ENCODE peak calls at places on chromosomes 6 and 20, in nine cellular contexts. One of them, this sample, is unnamed.

GRCh38 chr6:166922937-166923336 is 33.4 kb downstream of the RNASET2 start:
- DNase-seq in uterus: no peak
- DNase-seq in tibial nerve: no peak
- DNase-seq in adrenal gland: no peak
- DNase-seq in esophagus muscularis mucosa: no peak
- DNase-seq in heart left ventricle: no peak
- DNase-seq in suprapubic skin: no peak
- DNase-seq in HCT116: no peak
- DNase-seq in IMR-90: no peak
- DNase-seq in this sample: no peak

GRCh38 chr20:38315290-38315966 is 11.5 kb downstream of the BPI start:
- DNase-seq in uterus: no peak
- DNase-seq in tibial nerve: no peak
- DNase-seq in adrenal gland: no peak
- DNase-seq in esophagus muscularis mucosa: no peak
- DNase-seq in heart left ventricle: no peak
- DNase-seq in suprapubic skin: no peak
- DNase-seq in HCT116: no peak
- DNase-seq in IMR-90: peak
- DNase-seq in this sample: no peak

GRCh38 chr6:167957626-167958025 is 39.8 kb upstream of the KIF25 start:
- DNase-seq in uterus: no peak
- DNase-seq in tibial nerve: no peak
- DNase-seq in adrenal gland: no peak
- DNase-seq in esophagus muscularis mucosa: no peak
- DNase-seq in heart left ventricle: no peak
- DNase-seq in suprapubic skin: no peak
- DNase-seq in HCT116: peak
- DNase-seq in IMR-90: no peak
- DNase-seq in this sample: no peak

GRCh38 chr6:39313526-39314272 is 520 bp downstream of the KCNK17 start:
- DNase-seq in uterus: no peak
- DNase-seq in tibial nerve: no peak
- DNase-seq in adrenal gland: no peak
- DNase-seq in esophagus muscularis mucosa: no peak
- DNase-seq in heart left ventricle: no peak
- DNase-seq in suprapubic skin: no peak
- DNase-seq in HCT116: no peak
- DNase-seq in IMR-90: no peak
- DNase-seq in this sample: no peak

GRCh38 chr20:24049081-24049480 is 60.5 kb upstream of the GGTLC1 start:
- DNase-seq in uterus: no peak
- DNase-seq in tibial nerve: no peak
- DNase-seq in adrenal gland: no peak
- DNase-seq in esophagus muscularis mucosa: no peak
- DNase-seq in heart left ventricle: no peak
- DNase-seq in suprapubic skin: no peak
- DNase-seq in HCT116: no peak
- DNase-seq in IMR-90: no peak
- DNase-seq in this sample: no peak

GRCh38 chr20:60054716-60055371 is 96.6 kb downstream of the CDH26 start:
- DNase-seq in uterus: no peak
- DNase-seq in tibial nerve: no peak
- DNase-seq in adrenal gland: no peak
- DNase-seq in esophagus muscularis mucosa: no peak
- DNase-seq in heart left ventricle: no peak
- DNase-seq in suprapubic skin: no peak
- DNase-seq in HCT116: no peak
- DNase-seq in IMR-90: no peak
- DNase-seq in this sample: no peak

GRCh38 chr20:11520596-11520995 is 397.1 kb upstream of the BTBD3 start:
- DNase-seq in uterus: no peak
- DNase-seq in tibial nerve: no peak
- DNase-seq in adrenal gland: no peak
- DNase-seq in esophagus muscularis mucosa: no peak
- DNase-seq in heart left ventricle: no peak
- DNase-seq in suprapubic skin: no peak
- DNase-seq in HCT116: no peak
- DNase-seq in IMR-90: no peak
- DNase-seq in this sample: no peak

GRCh38 chr6:4958624-4959023 is 45.2 kb downstream of the RPP40 start:
- DNase-seq in uterus: no peak
- DNase-seq in tibial nerve: no peak
- DNase-seq in adrenal gland: no peak
- DNase-seq in esophagus muscularis mucosa: no peak
- DNase-seq in heart left ventricle: no peak
- DNase-seq in suprapubic skin: no peak
- DNase-seq in HCT116: no peak
- DNase-seq in IMR-90: no peak
- DNase-seq in this sample: no peak

GRCh38 chr6:98416027-98416426 is 418.3 kb upstream of the POU3F2 start:
- DNase-seq in uterus: no peak
- DNase-seq in tibial nerve: no peak
- DNase-seq in adrenal gland: no peak
- DNase-seq in esophagus muscularis mucosa: no peak
- DNase-seq in heart left ventricle: no peak
- DNase-seq in suprapubic skin: no peak
- DNase-seq in HCT116: no peak
- DNase-seq in IMR-90: no peak
- DNase-seq in this sample: no peak

GRCh38 chr6:16903470-16903869 is 142.2 kb upstream of the ATXN1 start:
- DNase-seq in uterus: no peak
- DNase-seq in tibial nerve: no peak
- DNase-seq in adrenal gland: no peak
- DNase-seq in esophagus muscularis mucosa: no peak
- DNase-seq in heart left ventricle: no peak
- DNase-seq in suprapubic skin: no peak
- DNase-seq in HCT116: no peak
- DNase-seq in IMR-90: peak
- DNase-seq in this sample: no peak

GRCh38 chr6:139778688-139779087 is 404.2 kb upstream of the CITED2 start:
- DNase-seq in uterus: no peak
- DNase-seq in tibial nerve: no peak
- DNase-seq in adrenal gland: no peak
- DNase-seq in esophagus muscularis mucosa: no peak
- DNase-seq in heart left ventricle: peak
- DNase-seq in suprapubic skin: no peak
- DNase-seq in HCT116: no peak
- DNase-seq in IMR-90: peak
- DNase-seq in this sample: no peak

GRCh38 chr6:14880717-14881116 is 365.2 kb upstream of the JARID2 start:
- DNase-seq in uterus: no peak
- DNase-seq in tibial nerve: no peak
- DNase-seq in adrenal gland: no peak
- DNase-seq in esophagus muscularis mucosa: no peak
- DNase-seq in heart left ventricle: no peak
- DNase-seq in suprapubic skin: no peak
- DNase-seq in HCT116: no peak
- DNase-seq in IMR-90: no peak
- DNase-seq in this sample: no peak

GRCh38 chr20:57389695-57390603 is 1.2 kb upstream of the RBM38 start:
- DNase-seq in uterus: no peak
- DNase-seq in tibial nerve: no peak
- DNase-seq in adrenal gland: peak
- DNase-seq in esophagus muscularis mucosa: no peak
- DNase-seq in heart left ventricle: peak
- DNase-seq in suprapubic skin: peak
- DNase-seq in HCT116: no peak
- DNase-seq in IMR-90: no peak
- DNase-seq in this sample: no peak

GRCh38 chr20:13857304-13857703 is 72.5 kb downstream of the NDUFAF5 start:
- DNase-seq in uterus: no peak
- DNase-seq in tibial nerve: no peak
- DNase-seq in adrenal gland: peak
- DNase-seq in esophagus muscularis mucosa: no peak
- DNase-seq in heart left ventricle: peak
- DNase-seq in suprapubic skin: no peak
- DNase-seq in HCT116: no peak
- DNase-seq in IMR-90: no peak
- DNase-seq in this sample: no peak

GRCh38 chr6:50720623-50721022 is 7.3 kb downstream of the TFAP2D start:
- DNase-seq in uterus: no peak
- DNase-seq in tibial nerve: no peak
- DNase-seq in adrenal gland: no peak
- DNase-seq in esophagus muscularis mucosa: no peak
- DNase-seq in heart left ventricle: no peak
- DNase-seq in suprapubic skin: no peak
- DNase-seq in HCT116: no peak
- DNase-seq in IMR-90: no peak
- DNase-seq in this sample: no peak

GRCh38 chr6:111732390-111732789 is 126.7 kb upstream of the TRAF3IP2 start:
- DNase-seq in uterus: no peak
- DNase-seq in tibial nerve: no peak
- DNase-seq in adrenal gland: no peak
- DNase-seq in esophagus muscularis mucosa: no peak
- DNase-seq in heart left ventricle: no peak
- DNase-seq in suprapubic skin: no peak
- DNase-seq in HCT116: no peak
- DNase-seq in IMR-90: no peak
- DNase-seq in this sample: no peak

GRCh38 chr20:47196091-47197081 is 160.1 kb downstream of the ZMYND8 start:
- DNase-seq in uterus: peak
- DNase-seq in tibial nerve: peak
- DNase-seq in adrenal gland: peak
- DNase-seq in esophagus muscularis mucosa: peak
- DNase-seq in heart left ventricle: peak
- DNase-seq in suprapubic skin: peak
- DNase-seq in HCT116: peak
- DNase-seq in IMR-90: peak
- DNase-seq in this sample: peak

GRCh38 chr20:37254114-37254878 is 7.3 kb downstream of the GHRH start:
- DNase-seq in uterus: no peak
- DNase-seq in tibial nerve: no peak
- DNase-seq in adrenal gland: no peak
- DNase-seq in esophagus muscularis mucosa: no peak
- DNase-seq in heart left ventricle: no peak
- DNase-seq in suprapubic skin: no peak
- DNase-seq in HCT116: no peak
- DNase-seq in IMR-90: no peak
- DNase-seq in this sample: no peak

GRCh38 chr6:135180458-135181332 is at the start of gene MYB:
- DNase-seq in uterus: no peak
- DNase-seq in tibial nerve: no peak
- DNase-seq in adrenal gland: peak
- DNase-seq in esophagus muscularis mucosa: no peak
- DNase-seq in heart left ventricle: peak
- DNase-seq in suprapubic skin: peak
- DNase-seq in HCT116: no peak
- DNase-seq in IMR-90: peak
- DNase-seq in this sample: peak

GRCh38 chr20:49290608-49291191 is 12.8 kb upstream of the ZNFX1 start:
- DNase-seq in uterus: no peak
- DNase-seq in tibial nerve: no peak
- DNase-seq in adrenal gland: no peak
- DNase-seq in esophagus muscularis mucosa: no peak
- DNase-seq in heart left ventricle: no peak
- DNase-seq in suprapubic skin: no peak
- DNase-seq in HCT116: no peak
- DNase-seq in IMR-90: no peak
- DNase-seq in this sample: no peak
- TF ChIP-seq POLR2A in uterus: no peak
- TF ChIP-seq POLR2A in tibial nerve: no peak
- TF ChIP-seq POLR2A in adrenal gland: no peak
- TF ChIP-seq POLR2A in esophagus muscularis mucosa: no peak
- TF ChIP-seq POLR2A in heart left ventricle: no peak
- TF ChIP-seq POLR2A in suprapubic skin: no peak
- TF ChIP-seq POLR2A in HCT116: no peak
- TF ChIP-seq POLR2A in IMR-90: no peak
- TF ChIP-seq POLR2A in this sample: no peak

GRCh38 chr6:22025468-22026159 is 271.2 kb downstream of the PRL start:
- DNase-seq in uterus: peak
- DNase-seq in tibial nerve: no peak
- DNase-seq in adrenal gland: peak
- DNase-seq in esophagus muscularis mucosa: peak
- DNase-seq in heart left ventricle: no peak
- DNase-seq in suprapubic skin: no peak
- DNase-seq in HCT116: no peak
- DNase-seq in IMR-90: peak
- DNase-seq in this sample: no peak
- TF ChIP-seq POLR2A in uterus: no peak
- TF ChIP-seq POLR2A in tibial nerve: no peak
- TF ChIP-seq POLR2A in adrenal gland: no peak
- TF ChIP-seq POLR2A in esophagus muscularis mucosa: no peak
- TF ChIP-seq POLR2A in heart left ventricle: no peak
- TF ChIP-seq POLR2A in suprapubic skin: no peak
- TF ChIP-seq POLR2A in HCT116: no peak
- TF ChIP-seq POLR2A in IMR-90: no peak
- TF ChIP-seq POLR2A in this sample: no peak

DNA sequence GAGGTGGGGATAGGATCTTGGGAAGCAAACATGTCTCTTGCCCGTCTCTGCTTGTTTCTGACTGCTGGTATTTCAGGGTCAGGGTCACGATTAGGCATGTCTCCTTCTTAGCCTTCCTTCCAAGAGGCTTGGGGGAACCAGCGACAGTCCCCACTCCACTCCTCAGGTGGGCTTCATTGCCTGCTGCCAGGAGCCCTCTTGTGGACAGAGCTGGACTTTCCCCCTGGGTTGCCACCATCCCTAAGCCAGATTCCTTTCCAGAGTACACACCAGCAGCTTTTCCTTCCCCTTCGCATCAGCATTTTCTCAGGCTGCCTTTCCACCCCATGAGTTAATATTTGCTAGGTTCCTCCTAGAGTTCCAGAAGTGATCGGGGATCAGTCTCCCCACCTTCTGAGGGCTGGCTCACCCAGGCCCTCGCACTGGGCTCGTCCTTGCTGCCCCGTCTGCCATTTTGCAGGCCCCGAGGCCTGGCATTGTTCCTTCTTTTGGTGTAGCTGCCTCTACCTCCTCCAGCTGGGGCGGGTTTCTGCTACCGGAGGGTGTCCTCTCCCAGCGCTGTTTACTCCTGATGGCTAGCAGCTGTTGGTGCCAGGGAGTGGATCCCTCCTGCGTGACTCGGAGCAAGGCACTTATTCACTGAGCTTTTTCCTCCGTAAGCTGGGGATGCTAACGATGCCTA is 8.8 kb upstream of the C20orf144 start:
- DNase-seq in uterus: peak
- DNase-seq in tibial nerve: no peak
- DNase-seq in adrenal gland: peak
- DNase-seq in esophagus muscularis mucosa: no peak
- DNase-seq in heart left ventricle: peak
- DNase-seq in suprapubic skin: no peak
- DNase-seq in HCT116: peak
- DNase-seq in IMR-90: peak
- DNase-seq in this sample: no peak
- TF ChIP-seq POLR2A in uterus: no peak
- TF ChIP-seq POLR2A in tibial nerve: no peak
- TF ChIP-seq POLR2A in adrenal gland: no peak
- TF ChIP-seq POLR2A in esophagus muscularis mucosa: no peak
- TF ChIP-seq POLR2A in heart left ventricle: no peak
- TF ChIP-seq POLR2A in suprapubic skin: no peak
- TF ChIP-seq POLR2A in HCT116: no peak
- TF ChIP-seq POLR2A in IMR-90: no peak
- TF ChIP-seq POLR2A in this sample: no peak

DNA sequence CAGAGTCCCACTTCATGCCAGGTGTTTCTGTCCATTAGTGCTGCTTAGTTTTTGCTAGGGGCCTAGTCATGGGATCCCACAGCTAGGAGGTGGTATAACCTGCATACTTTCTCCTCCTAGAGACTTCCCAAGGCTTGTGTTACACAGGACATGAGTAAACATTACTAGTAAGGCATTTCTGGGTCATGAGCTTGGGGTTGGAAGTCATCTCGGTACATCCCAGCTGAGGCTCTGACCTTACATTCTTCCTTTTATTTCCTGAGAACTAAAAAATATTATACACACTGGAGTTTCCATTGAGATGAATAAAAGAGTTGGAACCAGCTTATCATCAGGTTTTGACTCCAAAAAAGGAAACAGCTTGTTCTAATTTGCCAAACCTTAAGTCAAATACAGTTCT is 20.9 kb upstream of the PNPLA1 start:
- DNase-seq in uterus: no peak
- DNase-seq in tibial nerve: no peak
- DNase-seq in adrenal gland: no peak
- DNase-seq in esophagus muscularis mucosa: no peak
- DNase-seq in heart left ventricle: no peak
- DNase-seq in suprapubic skin: no peak
- DNase-seq in HCT116: no peak
- DNase-seq in IMR-90: peak
- DNase-seq in this sample: peak
- TF ChIP-seq POLR2A in uterus: no peak
- TF ChIP-seq POLR2A in tibial nerve: no peak
- TF ChIP-seq POLR2A in adrenal gland: no peak
- TF ChIP-seq POLR2A in esophagus muscularis mucosa: no peak
- TF ChIP-seq POLR2A in heart left ventricle: no peak
- TF ChIP-seq POLR2A in suprapubic skin: no peak
- TF ChIP-seq POLR2A in HCT116: no peak
- TF ChIP-seq POLR2A in IMR-90: no peak
- TF ChIP-seq POLR2A in this sample: no peak